ENCODE peak calls at places on chromosomes 2 and 18, in five cellular contexts. J is neural progenitor cell, R is Karpas-422, T is neuronal stem cell, H is mammary epithelial cell. G is an unnamed sample.

GRCh38 chr2:12167525-12168317 is 421.3 kb downstream of the LPIN1 start:
- DNase-seq in T (peak), R (peak), J (peak), H (no peak), G (no peak)

GRCh38 chr2:226002438-226002837 is 602.9 kb downstream of the NYAP2 start:
- DNase-seq in H (peak), R (no peak), T (no peak), J (no peak), G (no peak)

GRCh38 chr2:98468621-98469236 is 24.1 kb downstream of the INPP4A start:
- DNase-seq in H (no peak), J (no peak), T (no peak), R (no peak), G (no peak)

GRCh38 chr2:224208443-224208842 is 169.4 kb upstream of the SERPINE2 start:
- DNase-seq in R (no peak), H (no peak), T (no peak), J (no peak), G (no peak)

GRCh38 chr18:43078485-43079092 is 36.9 kb downstream of the RIT2 start:
- DNase-seq in R (no peak), J (peak), T (no peak), H (no peak), G (no peak)

GRCh38 chr2:236180831-236181453 is 12.8 kb upstream of the GBX2 start:
- DNase-seq in T (peak), R (peak), J (peak), H (no peak), G (no peak)

GRCh38 chr2:890791-891190 is 59.9 kb upstream of the SNTG2 start:
- DNase-seq in R (no peak), H (no peak), J (no peak), T (no peak), G (no peak)

GRCh38 chr2:74548285-74548918 is 5.3 kb downstream of the LOXL3 start:
- DNase-seq in J (peak), H (no peak), R (no peak), T (no peak), G (no peak)

GRCh38 chr18:61908661-61909060 is 15.9 kb upstream of the RNF152 start:
- DNase-seq in R (no peak), H (peak), J (no peak), T (no peak), G (peak)

GRCh38 chr2:208269091-208269490 is 3.0 kb downstream of the PIKFYVE start:
- DNase-seq in J (no peak), R (peak), H (no peak), T (no peak), G (no peak)

GRCh38 chr2:117845304-117845703 is 30.8 kb downstream of the DDX18 start:
- DNase-seq in H (no peak), T (no peak), J (no peak), R (no peak), G (no peak)

GRCh38 chr2:238920053-238920452 is 72.2 kb downstream of the TWIST2 start:
- DNase-seq in J (no peak), R (no peak), H (no peak), T (no peak), G (no peak)

GRCh38 chr2:173307287-173307686 is 47.4 kb upstream of the CDCA7 start:
- DNase-seq in H (peak), J (peak), T (no peak), R (peak), G (no peak)

GRCh38 chr18:70659026-70659726 is 370.3 kb downstream of the SOCS6 start:
- DNase-seq in R (no peak), T (no peak), H (no peak), J (no peak), G (no peak)

GRCh38 chr2:11710210-11710609 is 36.2 kb upstream of the LPIN1 start:
- DNase-seq in H (peak), T (no peak), J (no peak), R (no peak), G (no peak)

GRCh38 chr18:3261393-3262233 is at the start of gene MYL12B:
- DNase-seq in H (peak), R (peak), T (peak), J (peak), G (no peak)

GRCh38 chr18:77062518-77063003 is 70.0 kb downstream of the MBP start:
- DNase-seq in H (no peak), R (no peak), J (no peak), T (no peak), G (no peak)

GRCh38 chr2:232075080-232075479 is 113.6 kb downstream of the DIS3L2 start:
- DNase-seq in T (no peak), H (peak), R (no peak), J (no peak), G (no peak)

GRCh38 chr2:81077396-81077795 is 772.8 kb upstream of the LRRTM1 start:
- DNase-seq in R (no peak), H (no peak), J (peak), T (no peak), G (no peak)

GRCh38 chr2:132438650-132439030 is 22.0 kb downstream of the GPR39 start:
- DNase-seq in R (no peak), H (peak), J (no peak), T (no peak), G (peak)

GRCh38 chr2:9807056-9807455 is 36.2 kb upstream of the TAF1B start:
- DNase-seq in R (no peak), H (no peak), T (no peak), J (no peak), G (no peak)
- H3K4me2 ChIP-seq in R (no peak), H (no peak), T (no peak), J (no peak), G (no peak)

GRCh38 chr2:27320958-27321543 is 1.8 kb downstream of the MPV17 start:
- DNase-seq in H (peak), R (no peak), T (no peak), J (peak), G (peak)
- H3K9ac ChIP-seq in H (peak), R (peak), T (no peak), J (no peak), G (peak)

DNA sequence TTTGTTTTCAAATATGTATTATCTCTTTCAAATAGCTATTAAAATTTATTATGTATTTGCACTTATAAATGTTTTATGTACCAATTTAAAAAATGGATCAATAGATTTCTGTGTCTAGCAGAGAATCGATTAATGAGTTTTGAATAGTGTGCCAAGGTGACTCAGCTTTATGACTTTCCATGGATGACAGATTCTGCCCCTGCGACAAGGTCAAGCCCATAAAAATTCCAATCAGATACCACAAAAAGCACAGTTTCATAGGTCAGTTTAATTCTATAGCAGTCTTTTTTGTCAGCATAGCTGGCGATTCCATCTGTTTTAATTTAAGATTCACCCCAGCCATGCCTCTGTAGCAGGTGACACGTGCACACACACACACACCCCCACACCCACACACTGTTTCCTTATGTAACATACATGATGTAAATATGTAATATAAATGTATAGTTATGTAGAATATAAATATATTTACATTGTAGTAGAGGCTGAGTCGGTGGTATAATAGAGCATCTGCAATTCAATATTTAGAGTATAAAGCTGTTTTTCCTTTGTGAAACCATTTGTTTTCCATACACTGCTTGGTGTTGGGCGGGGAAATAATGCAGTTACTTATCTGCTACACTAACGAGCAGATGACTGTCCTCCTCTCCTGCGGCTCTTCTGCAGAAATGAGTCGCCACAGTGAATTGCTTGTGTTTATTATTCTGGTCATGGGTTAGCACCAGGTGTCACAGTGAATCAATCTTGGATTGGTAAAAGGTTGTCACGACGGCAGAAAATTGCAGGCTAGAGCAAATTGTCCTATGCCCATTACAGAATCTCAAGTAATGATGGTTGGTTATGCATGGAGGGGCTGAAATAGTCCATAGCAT is 29.1 kb downstream of the RAB31 start:
- DNase-seq in R (no peak), H (peak), J (no peak), T (no peak), G (no peak)
- H3K4me2 ChIP-seq in R (no peak), H (peak), J (no peak), T (no peak), G (peak)

GRCh38 chr2:188381614-188382013 is 89.9 kb downstream of the GULP1 start:
- DNase-seq in J (no peak), T (no peak), R (no peak), H (peak), G (no peak)
- H3K9ac ChIP-seq in J (no peak), T (no peak), R (no peak), H (no peak), G (no peak)

GRCh38 chr2:20667531-20668401 is 822 bp downstream of the GDF7 start:
- DNase-seq in J (peak), T (no peak), H (no peak), R (no peak), G (no peak)

GRCh38 chr2:20667151-20667530 is 197 bp downstream of the GDF7 start:
- DNase-seq in H (no peak), T (no peak), R (no peak), J (peak), G (no peak)

GRCh38 chr2:20666114-20666363 is 905 bp upstream of the GDF7 start:
- DNase-seq in H (no peak), T (no peak), R (no peak), J (no peak), G (no peak)

GRCh38 chr2:20665261-20666113 is 1.5 kb upstream of the GDF7 start:
- DNase-seq in R (no peak), H (no peak), T (no peak), J (peak), G (no peak)

GRCh38 chr2:20666364-20667150 is at the start of gene GDF7:
- DNase-seq in R (peak), H (no peak), T (no peak), J (peak), G (no peak)
- H3K4me2 ChIP-seq in R (peak), H (peak), T (peak), J (peak), G (peak)

GRCh38 chr2:23599691-23600090 is 214.7 kb downstream of the KLHL29 start:
- DNase-seq in R (no peak), J (no peak), T (no peak), H (no peak), G (no peak)

GRCh38 chr2:23602113-23602512 is 217.1 kb downstream of the KLHL29 start:
- DNase-seq in R (no peak), H (peak), T (no peak), J (no peak), G (no peak)

GRCh38 chr2:23603156-23603555 is 218.2 kb downstream of the KLHL29 start:
- DNase-seq in J (no peak), T (no peak), R (no peak), H (no peak), G (no peak)

GRCh38 chr2:23600336-23600735 is 215.4 kb downstream of the KLHL29 start:
- DNase-seq in J (no peak), R (no peak), H (no peak), T (no peak), G (no peak)

GRCh38 chr2:23601301-23601965 is 216.5 kb downstream of the KLHL29 start:
- DNase-seq in T (no peak), H (no peak), J (no peak), R (no peak), G (no peak)
- H3K9ac ChIP-seq in T (no peak), H (no peak), J (no peak), R (no peak), G (no peak)

GRCh38 chr2:171430516-171431410 is 3.0 kb downstream of the METTL8 start:
- DNase-seq in R (no peak), T (no peak), J (no peak), H (no peak), G (no peak)

GRCh38 chr2:171432969-171433762 is 624 bp downstream of the METTL8 start:
- DNase-seq in R (peak), J (peak), H (peak), T (no peak), G (no peak)

GRCh38 chr2:171433763-171434670 is at the start of the genes DCAF17 and METTL8:
- DNase-seq in R (peak), J (peak), T (peak), H (peak), G (peak)

GRCh38 chr2:171431677-171432167 is 2.1 kb downstream of the METTL8 start:
- DNase-seq in H (no peak), J (peak), T (no peak), R (no peak), G (no peak)

DNA sequence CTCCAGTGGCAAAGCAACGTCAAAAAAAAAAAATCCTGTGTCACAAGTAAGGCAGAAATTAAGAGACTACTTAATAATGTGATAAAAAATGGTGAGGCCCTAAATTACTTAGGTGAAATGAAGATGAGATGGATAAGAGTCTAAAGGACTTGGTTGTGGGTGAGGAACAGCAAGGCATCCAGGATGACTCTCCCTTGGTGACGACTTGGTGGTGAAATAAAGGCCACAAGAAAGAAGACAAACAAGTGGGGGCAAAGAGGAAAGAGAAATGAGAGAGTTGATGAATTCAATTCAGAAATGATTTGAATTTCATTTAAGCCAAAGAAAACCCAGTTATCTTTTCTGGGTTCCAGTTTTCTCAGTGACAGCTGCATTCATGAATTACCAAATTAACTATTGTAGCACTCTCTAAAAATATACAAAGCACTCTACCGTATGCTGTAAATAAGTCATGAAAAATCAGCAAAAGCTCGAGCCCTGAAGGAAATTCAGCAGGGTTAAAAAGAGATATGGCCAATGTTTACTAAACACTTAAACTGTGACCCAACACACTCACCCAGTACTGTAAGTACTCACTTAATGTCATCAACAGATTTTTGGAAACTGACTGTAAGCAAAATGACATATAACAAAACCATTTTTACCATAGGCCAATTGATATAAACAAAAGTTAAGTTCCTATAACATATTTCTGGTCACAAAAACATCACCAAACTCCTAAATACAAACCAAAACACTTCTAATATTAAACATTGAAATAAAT is 1.4 kb downstream of the METTL8 start:
- DNase-seq in H (no peak), T (no peak), J (no peak), R (no peak), G (no peak)
- H3K4me2 ChIP-seq in H (peak), T (no peak), J (peak), R (peak), G (peak)